ENCODE peak calls at places on chromosomes 16 and 17, in seven cellular contexts. M is IMR-90, R is H1, P is H9, I is trophoblast cell, S is mesenchymal stem cell, Z is neuronal stem cell. D is an unnamed sample. For H3K4me1, the result is how much of the 10 kb centered on the place peaks cover.

GRCh38 chr16:58462089-58462488 is 37.9 kb upstream of the NDRG4 start:
- DNase-seq in M (no peak), R (no peak), P (no peak), I (no peak), S (no peak), Z (no peak), D (no peak)

GRCh38 chr16:74724820-74725549 is 24.3 kb upstream of the MLKL start:
- DNase-seq in M (peak), R (no peak), P (peak), I (no peak), S (no peak), Z (no peak), D (no peak)

GRCh38 chr17:45782889-45783592 is 1.1 kb upstream of the CRHR1 start:
- DNase-seq in M (no peak), R (no peak), P (peak), I (no peak), S (peak), Z (peak), D (peak)

GRCh38 chr17:14557482-14557881 is 256.6 kb downstream of the HS3ST3B1 start:
- DNase-seq in M (no peak), R (no peak), P (no peak), I (no peak), S (no peak), Z (no peak), D (no peak)

GRCh38 chr17:41692722-41693521 is 4.2 kb downstream of the EIF1 start:
- DNase-seq in M (peak), R (no peak), P (no peak), I (peak), S (peak), Z (no peak), D (no peak)

GRCh38 chr16:9337262-9338032 is 246.0 kb downstream of the HAPSTR1 start:
- DNase-seq in M (no peak), R (no peak), P (no peak), I (no peak), S (no peak), Z (no peak), D (no peak)

GRCh38 chr17:45334231-45334630 is 17.4 kb upstream of the MAP3K14 start:
- DNase-seq in M (no peak), R (no peak), P (peak), I (no peak), S (no peak), Z (no peak), D (peak)

GRCh38 chr17:40090234-40091111 is 9.9 kb downstream of the NR1D1 start:
- DNase-seq in M (no peak), R (no peak), P (no peak), I (no peak), S (no peak), Z (no peak), D (no peak)

GRCh38 chr16:3080024-3080423 is 14.6 kb downstream of the IL32 start:
- DNase-seq in M (no peak), R (no peak), P (no peak), I (no peak), S (no peak), Z (no peak), D (no peak)

GRCh38 chr17:1977583-1978395 is 47.3 kb downstream of the RTN4RL1 start:
- DNase-seq in M (no peak), R (no peak), P (peak), I (no peak), S (no peak), Z (no peak), D (peak)

GRCh38 chr17:59634632-59635561 is 15.2 kb downstream of the CLTC start:
- DNase-seq in M (no peak), R (no peak), P (no peak), I (no peak), S (peak), Z (no peak), D (peak)

GRCh38 chr16:85903576-85903975 is 4.6 kb downstream of the IRF8 start:
- DNase-seq in M (no peak), R (no peak), P (no peak), I (no peak), S (no peak), Z (no peak), D (no peak)

GRCh38 chr17:64688481-64688880 is 26.4 kb upstream of the SMURF2 start:
- DNase-seq in M (no peak), R (no peak), P (no peak), I (no peak), S (no peak), Z (no peak), D (no peak)

GRCh38 chr17:64689106-64689505 is 27.0 kb upstream of the SMURF2 start:
- DNase-seq in M (no peak), R (no peak), P (no peak), I (no peak), S (no peak), Z (no peak), D (no peak)

GRCh38 chr17:64686705-64687104 is 24.6 kb upstream of the SMURF2 start:
- DNase-seq in M (no peak), R (no peak), P (no peak), I (no peak), S (no peak), Z (no peak), D (no peak)

GRCh38 chr17:64687376-64687775 is 25.3 kb upstream of the SMURF2 start:
- DNase-seq in M (no peak), R (no peak), P (no peak), I (no peak), S (no peak), Z (no peak), D (no peak)

DNA sequence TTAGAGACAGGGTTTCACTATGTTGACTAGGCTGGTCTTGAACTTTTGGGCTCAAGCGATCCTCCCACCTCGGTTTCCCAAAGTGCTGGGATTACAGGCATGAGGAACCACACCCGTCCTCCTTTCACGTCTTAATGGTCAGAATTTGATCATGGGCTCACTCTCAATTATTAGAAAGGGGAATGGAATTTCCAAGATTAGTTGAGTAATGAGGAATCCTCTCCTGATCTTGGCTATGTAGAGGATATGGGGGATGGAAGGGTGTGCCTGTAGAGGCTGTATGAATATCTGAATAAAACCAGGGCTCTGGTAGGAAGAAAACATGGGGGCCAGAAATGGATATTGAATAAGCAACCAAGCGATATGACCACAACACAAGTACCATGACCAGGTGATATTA is 25.9 kb upstream of the SMURF2 start:
- DNase-seq in M (peak), R (no peak), P (no peak), I (no peak), S (no peak), Z (no peak), D (no peak)
- H3K4me1 ChIP-seq in M (under half), R (under half), P (under half), I (under half), S (under half), Z (under half), D (under half)

GRCh38 chr16:29158031-29158430 is 173.2 kb downstream of the LAT start:
- DNase-seq in M (no peak), R (no peak), P (no peak), I (no peak), S (no peak), Z (no peak), D (no peak)

GRCh38 chr16:29154100-29154499 is 169.2 kb downstream of the LAT start:
- DNase-seq in M (no peak), R (no peak), P (no peak), I (no peak), S (no peak), Z (no peak), D (no peak)

GRCh38 chr16:29156511-29156910 is 171.7 kb downstream of the LAT start:
- DNase-seq in M (no peak), R (no peak), P (no peak), I (peak), S (no peak), Z (no peak), D (peak)

GRCh38 chr16:29151317-29151716 is 166.5 kb downstream of the LAT start:
- DNase-seq in M (no peak), R (no peak), P (no peak), I (no peak), S (no peak), Z (no peak), D (no peak)

GRCh38 chr16:29154676-29155121 is 169.8 kb downstream of the LAT start:
- DNase-seq in M (peak), R (no peak), P (no peak), I (no peak), S (peak), Z (no peak), D (no peak)
- H3K18ac ChIP-seq in M (peak), R (no peak), P (no peak), I (no peak), S (no peak), Z (no peak), D (no peak)

DNA sequence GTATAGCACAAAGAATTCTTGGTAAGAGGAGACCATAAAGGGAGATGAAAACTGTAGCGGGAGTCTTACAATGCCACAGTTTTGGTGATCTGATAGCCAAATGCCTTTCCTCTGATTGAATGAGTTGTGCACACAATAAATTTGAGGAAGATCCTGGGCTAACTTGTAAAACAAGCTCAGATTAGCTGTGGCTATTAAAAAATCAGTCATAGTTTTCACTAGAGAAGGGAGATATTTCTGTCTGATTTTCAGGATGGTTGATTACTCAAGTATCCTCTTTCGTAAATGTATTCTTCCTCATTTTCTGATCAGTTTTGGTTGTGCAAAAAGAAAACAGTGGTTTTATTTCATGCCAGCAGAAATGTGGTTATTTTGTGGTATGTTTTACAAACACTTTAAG is 9.1 kb upstream of the METTL9 start:
- DNase-seq in M (no peak), R (no peak), P (no peak), I (no peak), S (no peak), Z (no peak), D (no peak)
- H3K27ac ChIP-seq in M (no peak), R (no peak), P (no peak), I (no peak), S (no peak), Z (no peak), D (no peak)

GRCh38 chr17:82213251-82214011 is 789 bp upstream of the CCDC57 start:
- DNase-seq in M (peak), R (no peak), P (no peak), I (peak), S (peak), Z (no peak), D (peak)
- H3K4me1 ChIP-seq in M (under half), R (under half), P (under half), I (under half), S (under half), Z (under half), D (under half)

GRCh38 chr16:66272461-66272860 is 94.0 kb upstream of the CDH5 start:
- DNase-seq in M (no peak), R (no peak), P (peak), I (no peak), S (no peak), Z (no peak), D (no peak)
- H3K18ac ChIP-seq in M (no peak), R (no peak), P (no peak), I (no peak), S (no peak), Z (peak), D (no peak)

DNA sequence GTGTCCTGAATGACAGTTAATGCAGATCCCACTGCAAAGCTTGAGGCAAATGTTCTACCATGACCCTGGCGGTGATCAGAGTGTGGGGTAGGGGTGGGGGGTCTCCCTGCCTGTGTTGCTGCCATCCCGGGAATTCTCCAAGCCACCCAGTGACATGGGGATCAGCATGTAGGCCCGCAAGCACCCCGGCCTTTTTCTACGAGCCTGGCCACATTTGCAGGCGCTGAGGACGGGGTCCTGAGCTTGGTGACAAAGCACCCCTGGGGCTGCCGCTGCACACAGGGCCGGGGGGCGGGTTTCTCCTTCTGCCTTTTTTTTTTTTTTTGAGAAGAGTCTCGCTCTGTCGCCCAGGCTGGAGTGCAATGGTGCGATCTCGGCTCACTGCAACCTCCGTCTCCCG is 35.8 kb downstream of the SLC7A5 start:
- DNase-seq in M (no peak), R (no peak), P (no peak), I (no peak), S (no peak), Z (no peak), D (no peak)
- H3K27ac ChIP-seq in M (no peak), R (no peak), P (no peak), I (no peak), S (no peak), Z (no peak), D (no peak)

DNA sequence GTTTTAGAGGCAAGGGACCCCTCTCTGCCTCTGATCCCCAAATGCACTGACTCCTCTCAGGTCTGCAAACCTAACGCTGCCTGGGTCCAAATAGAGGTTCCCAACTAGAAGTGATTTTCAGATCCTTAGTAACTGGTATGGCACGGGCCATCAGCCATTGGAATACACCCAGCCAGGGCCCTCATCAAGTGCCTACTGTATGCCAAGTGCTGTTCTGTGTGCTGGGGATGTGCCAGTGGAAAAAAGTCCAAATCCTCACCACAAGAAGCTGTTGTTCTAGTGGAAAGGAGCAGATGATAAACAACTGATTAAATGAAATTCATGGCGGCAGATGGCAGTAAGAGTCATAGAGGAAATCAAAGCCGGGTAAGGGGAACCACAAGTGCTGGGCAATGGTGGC is 57.2 kb upstream of the MED9 start:
- DNase-seq in M (no peak), R (no peak), P (no peak), I (no peak), S (no peak), Z (no peak), D (no peak)
- H3K4me1 ChIP-seq in M (under half), R (under half), P (under half), I (under half), S (under half), Z (under half), D (under half)

DNA sequence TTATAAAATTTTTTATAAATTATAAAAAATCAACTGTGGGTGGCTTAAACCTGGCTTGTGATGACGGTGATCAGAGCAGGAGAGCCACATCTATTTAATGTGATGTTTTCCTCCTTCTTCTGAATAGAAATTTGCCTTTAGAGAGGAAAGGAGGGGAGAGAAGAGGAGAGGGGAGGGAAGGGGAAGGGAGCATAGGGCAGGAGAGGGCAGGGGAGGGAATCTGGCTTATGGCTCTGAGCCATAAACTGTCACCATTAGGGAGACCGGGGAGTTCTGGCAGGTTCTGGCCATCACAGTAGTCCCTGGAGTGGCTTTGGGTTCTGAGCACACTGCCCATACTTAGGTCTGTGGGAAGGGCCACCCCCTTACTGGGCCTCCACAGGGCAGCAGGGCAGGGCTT is 167.8 kb downstream of the ENGASE start:
- DNase-seq in M (no peak), R (no peak), P (no peak), I (no peak), S (no peak), Z (no peak), D (no peak)
- H3K18ac ChIP-seq in M (no peak), R (no peak), P (no peak), I (no peak), S (no peak), Z (peak), D (no peak)

DNA sequence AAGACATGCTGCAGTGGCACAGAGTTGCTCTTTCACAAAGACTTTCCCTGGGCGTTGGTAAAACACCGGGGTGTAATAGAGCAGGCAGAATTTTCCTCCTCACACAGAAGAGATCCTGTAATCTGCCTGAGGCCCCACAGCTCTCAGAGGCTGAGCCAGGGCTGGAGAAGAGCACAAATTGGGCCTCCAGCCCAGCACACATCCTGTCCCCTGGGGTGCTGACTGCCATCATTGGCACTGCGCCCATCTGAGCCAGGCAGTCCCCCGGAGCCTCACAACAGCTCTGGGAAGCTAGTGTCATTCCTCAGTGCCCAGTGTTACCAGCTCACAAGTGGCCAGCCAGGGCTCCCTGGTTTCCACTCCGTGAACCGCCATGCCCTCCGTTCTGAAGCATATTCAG is 119.4 kb downstream of the SOCS1 start:
- DNase-seq in M (no peak), R (no peak), P (peak), I (no peak), S (peak), Z (no peak), D (no peak)
- H3K27ac ChIP-seq in M (no peak), R (no peak), P (no peak), I (no peak), S (peak), Z (no peak), D (no peak)

D was measured in mesendoderm.